ENCODE peak calls at places on chromosomes 13 and 19, in nine cellular contexts. X, P, N, H, U, M, O, G and W are unnamed samples.

GRCh38 chr19:23273022-23273593 is 22.9 kb upstream of the ZNF724 start:
- DNase-seq in N (peak), P (no peak), G (no peak), U (peak), O (peak), X (no peak), H (no peak), M (no peak), W (peak)

GRCh38 chr19:58228584-58229254 is at the start of gene ZNF544:
- DNase-seq in U (peak), H (peak), X (peak), P (peak), G (peak), O (peak), N (peak), M (peak), W (peak)

GRCh38 chr19:3459965-3460582 is 20.3 kb downstream of the SMIM24 start:
- DNase-seq in M (no peak), P (no peak), H (no peak), G (no peak), N (no peak), O (no peak), U (no peak), X (no peak), W (no peak)

GRCh38 chr13:51175001-51175400 is 47.2 kb upstream of the FAM124A start:
- DNase-seq in N (no peak), P (no peak), M (no peak), H (no peak), G (no peak), X (no peak), U (no peak), O (no peak), W (no peak)

GRCh38 chr13:50170447-50171037 is 155.3 kb downstream of the KCNRG start:
- DNase-seq in U (no peak), X (no peak), N (no peak), H (no peak), O (no peak), M (no peak), G (no peak), P (no peak), W (no peak)

GRCh38 chr19:41997121-41997850 is 3.3 kb upstream of the ATP1A3 start:
- DNase-seq in H (no peak), M (peak), O (peak), U (peak), G (peak), P (peak), X (peak), N (peak), W (no peak)

GRCh38 chr13:39329182-39329639 is 273.8 kb downstream of the LHFPL6 start:
- DNase-seq in M (no peak), N (no peak), P (no peak), H (no peak), X (no peak), O (peak), U (no peak), G (no peak), W (no peak)

GRCh38 chr19:5191091-5191490 is 149.5 kb downstream of the PTPRS start:
- DNase-seq in X (no peak), P (no peak), M (no peak), U (no peak), N (no peak), O (no peak), H (no peak), G (no peak), W (no peak)

GRCh38 chr13:42807866-42808265 is 26.5 kb downstream of the FAM216B start:
- DNase-seq in O (no peak), G (no peak), X (no peak), M (no peak), H (no peak), U (no peak), P (no peak), N (no peak), W (no peak)

GRCh38 chr19:18865973-18866799 is 29.8 kb downstream of the CERS1 start:
- DNase-seq in N (peak), M (peak), P (peak), H (no peak), O (peak), X (peak), G (no peak), U (peak), W (peak)

GRCh38 chr13:23392925-23393645 is 40.4 kb downstream of the SACS start:
- DNase-seq in H (no peak), X (no peak), N (no peak), P (no peak), M (no peak), U (no peak), G (no peak), O (no peak), W (no peak)

GRCh38 chr19:1848399-1849131 is at the start of gene REXO1:
- DNase-seq in O (peak), N (peak), U (peak), H (peak), M (peak), P (peak), X (peak), G (peak), W (peak)

GRCh38 chr13:90049989-90050671 is 1297.4 kb upstream of the MIR17HG start:
- DNase-seq in X (no peak), G (no peak), U (no peak), N (no peak), M (no peak), O (no peak), P (no peak), H (no peak), W (no peak)